ENCODE peak calls at places on chromosomes 1 and 21, in six cellular contexts. M is stomach, I is body of pancreas, J is ovary, C is prostate gland, D is adrenal gland. U is an unnamed sample.

GRCh38 chr1:171433451-171433850 is 51.9 kb upstream of the PRRC2C start:
- DNase-seq in J (no peak), C (no peak), D (no peak), I (no peak), M (no peak), U (no peak)

GRCh38 chr1:212971312-212971711 is 21.0 kb downstream of the VASH2 start:
- DNase-seq in C (no peak), J (no peak), I (no peak), M (peak), D (no peak), U (no peak)

GRCh38 chr1:206048582-206048981 is 4.4 kb upstream of the RHEX start:
- DNase-seq in M (peak), D (no peak), I (peak), J (no peak), C (no peak), U (peak)

GRCh38 chr1:201790261-201790660 is 38.7 kb upstream of the IPO9 start:
- DNase-seq in I (no peak), M (no peak), J (no peak), D (no peak), C (no peak), U (no peak)

GRCh38 chr1:8047686-8048522 is 21.8 kb upstream of the ERRFI1 start:
- DNase-seq in C (no peak), M (no peak), I (no peak), D (peak), J (no peak), U (no peak)

GRCh38 chr1:20446796-20447195 is 39.2 kb downstream of the CAMK2N1 start:
- DNase-seq in I (no peak), J (no peak), C (no peak), D (no peak), M (no peak), U (no peak)

GRCh38 chr1:47699492-47700220 is 261.8 kb downstream of the FOXD2 start:
- DNase-seq in M (no peak), I (no peak), J (no peak), D (no peak), C (no peak), U (no peak)

GRCh38 chr21:20169812-20170576 is 828.2 kb upstream of the NCAM2 start:
- DNase-seq in J (no peak), I (no peak), D (no peak), M (no peak), C (no peak), U (no peak)

GRCh38 chr21:25997788-25998611 is 172.6 kb downstream of the APP start:
- DNase-seq in J (no peak), I (peak), M (peak), C (peak), D (no peak), U (peak)

GRCh38 chr1:29912413-29912812 is 676.1 kb downstream of the PTPRU start:
- DNase-seq in C (no peak), J (no peak), M (no peak), I (no peak), D (peak), U (no peak)

GRCh38 chr1:14742181-14742980 is 143.9 kb downstream of the KAZN start:
- DNase-seq in D (no peak), I (no peak), M (no peak), C (no peak), J (no peak), U (no peak)

GRCh38 chr1:112172294-112172882 is 182.9 kb upstream of the KCND3 start:
- DNase-seq in I (peak), D (peak), M (no peak), C (peak), J (no peak), U (no peak)

DNA sequence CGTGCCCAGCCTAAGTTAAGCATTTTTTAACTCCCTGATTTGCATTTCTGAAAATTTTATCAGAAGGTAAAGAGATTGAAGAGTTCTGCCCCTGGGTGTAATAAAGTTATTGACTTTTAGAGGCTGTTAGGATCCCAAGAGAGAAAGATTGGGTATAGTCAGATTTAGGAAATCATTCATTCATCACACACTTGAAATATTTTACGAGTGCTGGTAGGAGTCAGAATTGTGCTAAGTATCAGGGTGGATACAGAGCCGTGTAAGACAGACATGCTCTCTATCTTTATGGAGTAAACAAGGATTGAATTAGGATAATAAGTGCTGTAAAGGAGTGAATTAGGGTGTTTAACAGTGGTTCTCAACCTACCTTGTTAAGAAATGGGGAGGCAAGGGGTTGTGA is 3.0 kb downstream of the SZT2 start:
- DNase-seq in I (no peak), D (no peak), C (no peak), M (no peak), J (no peak), U (no peak)
- H3K4me3 ChIP-seq in I (no peak), D (no peak), C (no peak), M (no peak), J (no peak), U (no peak)

GRCh38 chr1:226083303-226084101 is 21.0 kb downstream of the H3-3A start:
- DNase-seq in D (peak), M (peak), J (peak), C (peak), I (peak), U (peak)
- TF ChIP-seq POLR2A in D (peak), M (no peak), J (peak), C (peak), I (peak), U (no peak)

GRCh38 chr21:23660560-23660959 is 1946.7 kb downstream of the MRPL39 start:
- DNase-seq in M (no peak), J (no peak), C (no peak), D (no peak), I (no peak), U (no peak)

GRCh38 chr21:23664193-23664694 is 1943.0 kb downstream of the MRPL39 start:
- DNase-seq in I (no peak), M (no peak), D (no peak), J (no peak), C (no peak), U (no peak)
- H3K4me3 ChIP-seq in I (no peak), M (no peak), D (no peak), J (no peak), C (no peak), U (no peak)

DNA sequence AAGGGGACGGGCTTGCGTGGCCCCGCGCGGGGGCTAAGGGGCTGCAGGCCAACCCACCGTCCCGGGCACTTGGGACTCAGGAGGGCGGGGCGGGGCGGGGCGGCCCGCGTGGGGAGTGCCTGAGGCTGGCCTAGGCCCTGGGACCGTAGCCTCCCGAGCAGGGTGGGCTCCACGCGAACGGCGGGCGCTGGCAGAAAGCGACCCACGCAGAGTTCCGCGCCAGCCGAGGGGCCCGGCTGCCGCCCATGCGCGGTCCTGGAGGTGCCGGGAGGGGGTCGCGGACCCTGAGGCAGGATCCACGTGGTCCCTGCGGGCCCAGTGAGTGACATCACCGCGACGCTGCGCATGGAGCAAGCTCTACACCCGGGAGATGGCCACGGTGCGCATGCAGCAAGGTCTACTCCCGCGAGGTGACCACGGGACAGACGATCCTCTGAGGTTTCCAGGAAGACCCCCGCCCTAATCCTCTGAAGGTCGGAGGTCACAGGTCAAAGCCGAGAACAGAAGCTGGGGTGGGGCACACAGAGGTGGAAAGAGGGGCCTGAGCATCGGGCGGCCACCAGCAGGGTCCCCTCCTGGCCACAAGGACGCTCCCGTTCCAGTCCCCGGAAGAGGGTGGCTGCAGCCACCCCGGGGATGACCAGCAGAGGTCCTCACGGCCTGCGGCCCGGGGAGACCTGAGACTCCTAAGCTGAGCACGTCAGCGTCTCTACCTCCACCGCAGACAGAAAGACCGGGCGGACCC is 13.5 kb upstream of the SLC19A1 start:
- DNase-seq in J (peak), I (peak), C (peak), M (peak), D (peak), U (peak)
- TF ChIP-seq POLR2A in J (peak), I (peak), C (no peak), M (no peak), D (peak), U (no peak)

DNA sequence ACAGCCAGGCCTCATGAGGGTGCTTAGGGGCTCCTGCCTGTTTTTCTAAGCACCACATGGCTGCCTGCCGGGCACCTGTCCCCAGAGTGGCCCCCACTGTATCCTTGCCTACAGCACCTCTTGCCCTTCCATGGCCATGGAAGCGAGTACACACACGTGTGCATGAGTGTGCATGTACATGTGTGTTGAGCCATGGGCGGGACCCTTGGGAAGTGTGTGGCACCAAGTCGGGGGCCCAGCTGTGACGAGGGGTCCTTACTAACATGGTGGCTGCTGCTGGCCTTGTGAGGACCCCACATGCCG is 25.8 kb downstream of the KRTAP10-1 start:
- DNase-seq in M (no peak), D (no peak), J (no peak), I (no peak), C (no peak), U (no peak)
- H3K4me3 ChIP-seq in M (no peak), D (no peak), J (no peak), I (no peak), C (no peak), U (no peak)

GRCh38 chr1:54276617-54277450 is 76.9 kb downstream of the MRPL37 start:
- DNase-seq in M (no peak), I (peak), D (no peak), C (no peak), J (no peak), U (no peak)
- TF ChIP-seq POLR2A in M (no peak), I (no peak), D (no peak), C (no peak), J (no peak), U (no peak)

DNA sequence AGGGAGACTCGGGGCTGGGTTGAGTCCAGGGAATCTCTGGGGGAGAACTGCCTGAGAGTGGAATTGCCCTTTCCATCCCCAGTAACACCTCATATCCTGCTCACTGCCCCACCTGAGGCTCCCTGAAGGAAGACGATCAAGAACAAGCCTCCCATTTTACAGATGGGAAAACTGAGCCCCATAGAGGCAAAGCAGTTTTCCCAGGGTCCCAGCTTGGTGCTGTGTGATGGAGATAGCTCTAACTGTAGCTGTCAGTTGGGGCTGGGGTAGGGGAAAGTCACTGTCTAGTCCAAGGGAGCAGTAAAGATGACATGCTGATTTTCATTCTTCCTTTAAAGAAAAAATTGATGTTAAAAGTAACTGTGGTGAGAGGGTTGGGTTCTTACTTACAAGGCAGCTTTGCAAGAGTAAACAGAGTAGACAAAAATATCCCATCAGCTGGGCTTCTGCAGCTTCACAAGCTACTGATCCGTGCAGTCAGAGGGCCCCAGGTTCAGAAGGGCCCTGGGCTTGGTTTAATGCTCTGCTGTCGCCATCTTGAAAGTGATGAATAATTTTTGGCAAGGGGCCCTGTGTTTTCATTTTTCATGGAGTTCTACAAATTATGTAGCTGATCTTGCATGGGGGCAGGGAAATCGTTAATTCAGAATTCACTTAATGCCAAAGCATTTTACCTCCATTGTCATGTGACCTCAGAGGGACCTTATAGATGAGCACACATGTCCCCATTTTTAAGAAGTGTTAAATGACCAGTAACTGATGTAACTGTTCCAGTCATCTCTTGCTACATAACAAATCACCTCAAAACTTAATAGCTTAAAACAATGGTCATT is 17.6 kb upstream of the TNFRSF1B start:
- DNase-seq in M (no peak), D (no peak), C (no peak), J (no peak), I (no peak), U (no peak)
- H3K4me3 ChIP-seq in M (no peak), D (no peak), C (no peak), J (no peak), I (no peak), U (no peak)

GRCh38 chr1:159914252-159915018 is 10.9 kb downstream of the TAGLN2 start:
- DNase-seq in J (no peak), M (peak), D (no peak), I (peak), C (no peak), U (no peak)

GRCh38 chr1:159917533-159917932 is 7.8 kb downstream of the TAGLN2 start:
- DNase-seq in D (no peak), M (peak), C (no peak), I (peak), J (no peak), U (peak)

GRCh38 chr1:159913451-159914192 is 11.7 kb downstream of the TAGLN2 start:
- DNase-seq in D (no peak), I (peak), M (peak), C (peak), J (no peak), U (no peak)

GRCh38 chr1:159916240-159917051 is 8.9 kb downstream of the TAGLN2 start:
- DNase-seq in D (no peak), I (peak), C (no peak), J (no peak), M (peak), U (no peak)

GRCh38 chr1:159915571-159916239 is 9.6 kb downstream of the TAGLN2 start:
- DNase-seq in M (no peak), J (no peak), I (no peak), C (no peak), D (no peak), U (no peak)
- TF ChIP-seq POLR2A in M (no peak), J (no peak), I (no peak), C (no peak), D (no peak), U (no peak)